ENCODE peak calls at places on chromosomes 7 and 10, in nine cellular contexts. I is IMR-90; V is ovary; Z is CD8-positive, alpha-beta T cell; J is ascending aorta; W is left ventricle myocardium inferior; B is GM23338; X is endodermal cell; F is psoas muscle. L is an unnamed sample. For H3K36me3, the result is how much of the 10 kb centered on the place peaks cover.

GRCh38 chr7:47488969-47489342 is 93.0 kb downstream of the TNS3 start:
- DNase-seq in J (no peak), I (no peak), W (no peak), X (peak), B (peak), Z (no peak), V (no peak), F (no peak), L (no peak)

GRCh38 chr7:55366461-55367138 is 1.5 kb downstream of the LANCL2 start:
- DNase-seq in I (no peak), W (no peak), J (no peak), Z (no peak), X (no peak), B (peak), F (no peak), V (no peak), L (no peak)

GRCh38 chr10:32983333-32983909 is 25.4 kb upstream of the ITGB1 start:
- DNase-seq in W (no peak), I (peak), J (no peak), Z (peak), B (no peak), X (peak), V (no peak), F (no peak), L (no peak)

GRCh38 chr10:100370561-100370975 is 23.5 kb downstream of the SCD start:
- DNase-seq in B (no peak), W (no peak), I (peak), Z (peak), F (no peak), X (no peak), V (no peak), J (no peak), L (no peak)

GRCh38 chr10:124827474-124827873 is 25.9 kb downstream of the ABRAXAS2 start:
- DNase-seq in W (no peak), X (no peak), Z (no peak), V (no peak), J (no peak), F (no peak), I (peak), B (peak), L (no peak)

GRCh38 chr7:13988011-13988410 is 1.5 kb downstream of the ETV1 start:
- DNase-seq in V (no peak), W (no peak), J (no peak), F (no peak), X (no peak), B (no peak), I (peak), Z (no peak), L (no peak)

GRCh38 chr10:28241766-28242399 is 61.0 kb downstream of the MPP7 start:
- DNase-seq in F (no peak), I (peak), Z (peak), W (no peak), X (no peak), B (peak), V (no peak), J (no peak), L (no peak)

GRCh38 chr10:94076325-94076841 is 82.7 kb downstream of the PLCE1 start:
- DNase-seq in Z (no peak), J (no peak), F (no peak), V (peak), W (no peak), B (peak), X (no peak), I (peak), L (no peak)

GRCh38 chr10:44395902-44396670 is 11.2 kb upstream of the CXCL12 start:
- DNase-seq in I (no peak), V (no peak), B (no peak), F (no peak), W (no peak), J (peak), X (peak), Z (no peak), L (no peak)

GRCh38 chr7:66837007-66837406 is 84.0 kb upstream of the TMEM248 start:
- DNase-seq in X (peak), V (no peak), B (peak), W (no peak), I (peak), Z (no peak), F (no peak), J (no peak), L (peak)

GRCh38 chr10:81524467-81524866 is 350.5 kb upstream of the NRG3 start:
- DNase-seq in X (no peak), B (no peak), Z (no peak), J (no peak), I (no peak), F (no peak), V (no peak), W (no peak), L (no peak)

GRCh38 chr7:55774327-55775050 is 88.1 kb downstream of the SEPTIN14 start:
- DNase-seq in W (no peak), Z (no peak), F (no peak), V (no peak), B (peak), I (no peak), X (peak), J (no peak), L (no peak)

GRCh38 chr7:84364708-84365107 is 170.1 kb upstream of the SEMA3A start:
- DNase-seq in F (no peak), J (no peak), V (no peak), I (peak), W (no peak), Z (no peak), B (peak), X (no peak), L (no peak)

GRCh38 chr10:1624240-1624639 is 113.1 kb downstream of the ADARB2 start:
- DNase-seq in W (no peak), I (no peak), Z (no peak), J (no peak), X (peak), B (no peak), V (no peak), F (no peak), L (no peak)

GRCh38 chr7:25216837-25217236 is 11.4 kb downstream of the NPVF start:
- DNase-seq in W (no peak), F (no peak), Z (no peak), X (no peak), V (no peak), I (peak), J (no peak), B (peak), L (no peak)

GRCh38 chr10:112383325-112383724 is 9.4 kb downstream of the ACSL5 start:
- DNase-seq in Z (no peak), F (no peak), V (peak), X (no peak), J (peak), B (no peak), W (no peak), I (peak), L (no peak)

GRCh38 chr10:68992721-68993440 is 4.3 kb downstream of the KIFBP start:
- DNase-seq in I (peak), F (peak), J (peak), X (no peak), W (peak), V (peak), Z (no peak), B (no peak), L (no peak)

GRCh38 chr10:86681047-86681446 is 12.7 kb downstream of the LDB3 start:
- DNase-seq in J (no peak), X (no peak), F (peak), I (no peak), Z (no peak), V (no peak), W (peak), B (no peak), L (no peak)

GRCh38 chr10:73876157-73876556 is 1.8 kb upstream of the CAMK2G start:
- DNase-seq in Z (no peak), X (peak), F (no peak), B (no peak), V (no peak), J (no peak), I (no peak), W (no peak), L (no peak)

GRCh38 chr7:90180011-90180585 is 25.8 kb downstream of the STEAP1 start:
- DNase-seq in F (no peak), I (peak), Z (no peak), X (no peak), W (no peak), V (no peak), J (no peak), B (peak), L (no peak)

GRCh38 chr10:88114368-88114767 is 250.9 kb downstream of the PTEN start:
- DNase-seq in V (no peak), F (peak), Z (peak), W (peak), J (no peak), B (peak), X (peak), I (peak), L (peak)
- TF ChIP-seq CTCF in V (no peak), F (peak), Z (no peak), W (peak), J (peak), B (peak), X (peak), I (peak), L (peak)

GRCh38 chr7:74217455-74218342 is 7.9 kb downstream of the LAT2 start:
- DNase-seq in V (no peak), I (peak), X (no peak), J (no peak), F (no peak), W (no peak), B (no peak), Z (no peak), L (no peak)
- H3K36me3 ChIP-seq in V (under half), I (under half), X (under half), J (under half), F (under half), W (under half), B (under half), Z (under half), L (under half)

GRCh38 chr7:151140826-151141225 is 26.7 kb downstream of the GBX1 start:
- DNase-seq in V (no peak), F (no peak), X (peak), W (no peak), I (no peak), Z (no peak), J (no peak), B (no peak), L (no peak)
- H3K4me3 ChIP-seq in V (no peak), F (no peak), X (no peak), W (no peak), I (no peak), Z (no peak), J (no peak), B (no peak), L (no peak)

GRCh38 chr10:102375250-102375649 is 20.3 kb upstream of the NFKB2 start:
- DNase-seq in B (peak), I (no peak), X (peak), Z (no peak), W (no peak), J (no peak), F (no peak), V (no peak), L (no peak)
- TF ChIP-seq CTCF in B (peak), I (peak), X (peak), Z (no peak), W (no peak), J (no peak), F (no peak), V (no peak), L (no peak)

DNA sequence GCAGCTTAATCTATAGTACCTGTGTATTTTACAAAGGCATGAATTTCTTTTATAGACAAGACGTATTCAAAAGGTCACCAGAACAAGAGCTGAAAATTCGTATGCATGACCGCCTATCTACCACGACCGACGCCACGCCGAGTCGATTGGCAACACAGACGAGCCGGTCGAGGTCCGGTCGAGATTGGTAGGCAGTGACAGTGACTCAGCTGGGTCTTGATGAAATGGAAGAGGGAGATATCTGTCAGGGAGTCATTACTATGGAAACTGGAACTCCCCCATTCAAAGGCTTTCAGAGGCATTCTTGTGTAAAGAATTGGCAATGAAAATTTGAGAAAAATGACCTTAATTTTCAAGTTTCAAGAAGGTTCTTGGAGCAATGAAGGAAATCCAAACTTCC is 2.1 kb downstream of the ATP5MK start:
- DNase-seq in J (no peak), F (no peak), I (no peak), W (no peak), V (no peak), X (no peak), Z (no peak), B (no peak), L (no peak)
- H3K36me3 ChIP-seq in J (under half), F (half or more), I (under half), W (half or more), V (under half), X (half or more), Z (under half), B (under half), L (under half)

DNA sequence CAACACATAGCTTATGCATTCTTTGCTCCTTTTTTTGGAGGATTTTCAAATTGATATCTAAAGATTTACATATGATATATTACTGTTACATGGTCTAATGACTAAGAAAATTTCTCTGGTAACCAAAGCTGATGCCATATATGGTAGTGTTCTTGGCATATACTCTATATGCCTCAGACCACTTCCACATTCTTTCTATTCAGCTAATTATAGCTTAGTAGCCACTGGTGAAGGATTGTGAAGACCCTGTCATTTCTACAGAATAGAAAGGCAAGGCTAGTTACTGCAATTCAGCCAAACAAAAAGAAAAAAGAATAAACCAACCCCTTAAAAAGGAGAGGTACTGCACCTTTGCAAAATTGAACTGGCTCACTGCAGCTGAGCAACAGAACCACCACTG is 3.7 kb downstream of the PURB start:
- DNase-seq in F (no peak), B (no peak), Z (no peak), W (no peak), V (no peak), I (peak), J (no peak), X (no peak), L (no peak)
- H3K4me3 ChIP-seq in F (peak), B (peak), Z (no peak), W (peak), V (peak), I (peak), J (peak), X (peak), L (peak)

DNA sequence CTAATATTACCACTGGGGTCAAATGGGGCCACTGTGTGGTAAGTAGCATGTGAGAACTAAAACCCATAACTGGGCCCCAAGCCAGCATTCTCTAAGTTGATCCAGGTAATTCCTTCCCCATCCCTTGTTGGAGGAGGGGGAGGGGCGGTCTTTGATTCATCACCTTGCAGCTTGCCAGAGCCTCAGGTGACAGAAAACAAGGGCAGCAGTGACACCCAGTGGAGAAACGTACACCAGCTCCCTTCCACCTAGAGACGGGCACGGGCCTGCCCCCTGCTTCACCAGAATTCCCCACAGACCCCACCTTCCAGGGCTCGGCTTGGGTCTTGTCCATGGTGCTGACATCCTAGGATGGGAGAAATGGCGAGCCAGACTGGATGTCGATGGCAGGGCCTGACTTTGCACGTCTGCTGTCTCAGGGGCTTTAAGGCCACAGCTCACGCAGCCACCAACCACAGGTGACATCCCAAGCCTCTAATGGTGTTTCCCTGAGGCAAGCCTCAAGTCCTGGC is 102.0 kb downstream of the STRA8 start:
- DNase-seq in J (no peak), B (peak), I (peak), W (peak), Z (no peak), F (peak), V (no peak), X (peak), L (no peak)
- TF ChIP-seq CTCF in J (no peak), B (peak), I (peak), W (peak), Z (no peak), F (peak), V (no peak), X (peak), L (peak)